ENCODE peak calls at places on chromosomes 7 and 10, in four cellular contexts. R is PC-3, E is lower lobe of right lung, M is dorsolateral prefrontal cortex. U is an unnamed sample. For H3K27me3, the result is how much of the 10 kb centered on the place peaks cover.

GRCh38 chr7:51054231-51054630 is 262.4 kb downstream of the COBL start:
- DNase-seq in E (no peak), R (no peak), M (no peak), U (no peak)

GRCh38 chr7:18499407-18500197 is 4.1 kb downstream of the HDAC9 start:
- DNase-seq in M (no peak), R (peak), E (no peak), U (peak)

GRCh38 chr7:30285067-30285530 is 702 bp downstream of the ZNRF2 start:
- DNase-seq in E (peak), M (no peak), R (peak), U (peak)

GRCh38 chr10:78829570-78829969 is 239.2 kb upstream of the ZMIZ1 start:
- DNase-seq in R (peak), E (no peak), M (no peak), U (peak)

GRCh38 chr10:35000936-35001335 is 89.2 kb downstream of the CUL2 start:
- DNase-seq in M (no peak), E (no peak), R (no peak), U (no peak)

GRCh38 chr10:5023126-5023701 is 19.6 kb upstream of the AKR1C2 start:
- DNase-seq in E (no peak), M (no peak), R (no peak), U (no peak)

GRCh38 chr10:60978287-60979115 is 34.5 kb upstream of the RHOBTB1 start:
- DNase-seq in E (no peak), M (no peak), R (peak), U (no peak)

GRCh38 chr10:114303556-114303955 is 64.5 kb downstream of the VWA2 start:
- DNase-seq in E (no peak), M (no peak), R (no peak), U (no peak)

GRCh38 chr7:64174941-64175340 is 32.1 kb upstream of the ZNF735 start:
- DNase-seq in M (no peak), E (no peak), R (peak), U (no peak)

GRCh38 chr7:126700807-126701604 is 551.7 kb downstream of the GRM8 start:
- DNase-seq in E (peak), R (peak), M (peak), U (peak)

GRCh38 chr10:74008212-74008731 is 10.4 kb downstream of the VCL start:
- DNase-seq in R (peak), E (no peak), M (no peak), U (peak)
- H3K4me3 ChIP-seq in R (peak), E (no peak), M (no peak), U (peak)

DNA sequence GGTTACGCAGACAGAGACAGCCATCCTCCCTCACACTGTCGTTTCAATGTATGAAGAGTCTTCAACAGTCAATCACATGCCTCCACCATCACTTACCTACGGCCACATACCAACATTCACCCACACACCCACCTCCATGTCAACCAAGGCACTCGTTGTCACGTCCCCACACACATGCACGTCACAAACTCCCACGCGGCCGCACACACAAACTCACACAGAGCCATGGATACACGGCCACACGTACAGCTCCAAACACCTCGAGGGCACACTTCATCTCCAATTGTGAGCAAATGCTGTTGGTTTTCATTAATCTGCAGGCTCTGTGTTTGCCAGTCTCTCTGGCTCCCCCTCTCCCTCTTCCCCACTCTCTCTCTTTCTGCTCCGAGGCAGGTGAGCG is 54.0 kb upstream of the SLF2 start:
- DNase-seq in R (no peak), E (no peak), M (peak), U (no peak)
- H3K27me3 ChIP-seq in R (half or more), E (under half), M (under half), U (half or more)

GRCh38 chr10:14686356-14686755 is 88.3 kb downstream of the FAM107B start:
- DNase-seq in R (no peak), M (no peak), E (no peak), U (peak)

GRCh38 chr10:14681802-14682201 is 92.9 kb downstream of the FAM107B start:
- DNase-seq in R (no peak), E (no peak), M (no peak), U (no peak)

GRCh38 chr10:14684363-14684762 is 90.3 kb downstream of the FAM107B start:
- DNase-seq in M (no peak), E (no peak), R (no peak), U (no peak)

GRCh38 chr10:14681305-14681704 is 93.4 kb downstream of the FAM107B start:
- DNase-seq in R (peak), M (no peak), E (no peak), U (no peak)

DNA sequence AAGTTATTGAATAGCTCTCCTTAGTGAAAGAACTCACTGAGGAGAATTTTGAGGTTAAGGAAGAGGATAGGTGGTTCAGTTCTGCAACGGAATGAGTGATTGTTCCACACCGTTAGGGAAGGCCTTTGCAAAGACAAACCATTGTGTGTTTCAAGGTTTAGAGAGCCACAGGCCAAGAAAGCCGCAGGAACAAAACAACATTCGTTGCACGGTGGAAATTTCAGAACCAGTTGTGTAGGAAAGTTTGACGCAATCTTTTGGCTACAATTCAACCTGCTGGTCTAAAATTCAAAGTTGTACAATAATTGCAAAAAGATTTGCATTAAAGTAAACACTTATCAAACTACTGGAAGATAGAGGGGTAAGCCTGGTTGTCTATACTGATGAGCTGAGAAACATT is 91.5 kb downstream of the FAM107B start:
- DNase-seq in E (no peak), R (no peak), M (no peak), U (peak)
- H3K4me3 ChIP-seq in E (no peak), R (no peak), M (no peak), U (no peak)

DNA sequence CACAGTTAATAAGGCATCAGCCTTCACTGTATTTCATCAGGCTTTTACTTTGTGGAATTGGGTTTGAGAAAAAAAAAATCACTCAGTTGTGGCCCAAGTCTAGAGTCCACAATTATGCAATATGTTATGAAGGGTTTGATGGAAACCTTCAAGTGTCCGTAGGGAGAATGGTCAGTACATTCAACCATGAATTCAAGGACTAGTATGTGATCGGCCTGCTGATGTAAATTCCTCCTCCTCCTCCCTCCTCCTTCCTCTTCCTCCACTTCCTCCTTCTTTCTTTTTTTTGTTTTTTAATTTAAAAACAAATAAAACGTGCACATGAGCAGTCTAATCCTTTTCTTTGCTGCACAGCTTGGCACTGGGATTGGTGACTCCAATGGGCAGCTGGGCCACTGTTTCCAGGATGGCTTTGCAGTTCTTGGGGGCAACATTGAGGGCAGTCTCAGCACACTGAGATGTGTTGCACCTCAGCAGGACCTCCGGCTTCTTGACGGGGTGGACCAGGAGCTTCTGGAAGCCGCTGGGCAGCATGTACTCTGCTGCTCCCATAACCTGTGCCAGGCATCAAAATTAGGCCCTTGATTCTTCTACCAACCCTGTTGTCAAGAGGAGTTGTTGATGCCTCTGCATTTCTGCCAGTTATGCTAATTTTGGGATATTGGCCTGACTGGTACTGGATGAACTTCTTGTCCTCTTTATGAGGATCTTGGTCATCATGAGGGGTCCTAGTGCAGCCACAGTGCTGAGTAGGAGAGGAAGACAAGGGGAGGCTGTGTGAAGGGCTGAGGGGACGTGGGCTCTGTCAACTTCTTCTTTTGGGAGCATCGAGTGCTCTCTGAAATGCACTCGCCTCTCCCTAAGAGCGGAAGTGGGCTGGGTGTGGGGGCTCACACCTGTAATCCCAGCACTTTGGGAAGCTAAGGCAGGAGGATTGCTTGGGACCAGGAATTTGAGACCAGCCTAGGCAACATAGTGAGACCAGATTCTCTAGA is 9.3 kb upstream of the IL2RA start:
- DNase-seq in E (no peak), R (no peak), M (no peak), U (no peak)
- H3K27me3 ChIP-seq in E (under half), R (under half), M (under half), U (under half)

GRCh38 chr10:7513455-7513854 is 102.6 kb upstream of the SFMBT2 start:
- DNase-seq in M (no peak), E (no peak), R (peak), U (no peak)
- H3K4me3 ChIP-seq in M (no peak), E (no peak), R (no peak), U (no peak)

GRCh38 chr10:71632200-71632820 is 87.3 kb downstream of the C10orf105 start:
- DNase-seq in E (no peak), M (no peak), R (no peak), U (no peak)

GRCh38 chr10:71630168-71630567 is 89.4 kb downstream of the C10orf105 start:
- DNase-seq in E (no peak), R (no peak), M (no peak), U (no peak)

GRCh38 chr10:71629131-71629530 is 90.4 kb downstream of the C10orf105 start:
- DNase-seq in M (no peak), R (no peak), E (no peak), U (no peak)

GRCh38 chr10:71632896-71633600 is 86.5 kb downstream of the C10orf105 start:
- DNase-seq in E (no peak), R (no peak), M (no peak), U (no peak)

GRCh38 chr10:71631007-71631859 is 88.3 kb downstream of the C10orf105 start:
- DNase-seq in E (no peak), M (no peak), R (no peak), U (no peak)
- H3K27me3 ChIP-seq in E (under half), M (under half), R (under half), U (half or more)